ENCODE peak calls at places on chromosomes 12 and 14, in nine cellular contexts. V, Q, B, P, F, K, H, J and Z are unnamed samples.

GRCh38 chr12:61758661-61759060 is 501.5 kb upstream of the USP15 start:
- DNase-seq in J (no peak), F (no peak), K (no peak), Q (no peak), B (no peak), H (no peak), P (no peak), V (no peak), Z (no peak)

GRCh38 chr14:70707138-70708038 is 65.7 kb downstream of the TTC9 start:
- DNase-seq in P (peak), V (no peak), K (peak), B (no peak), Q (no peak), J (peak), F (no peak), H (no peak), Z (peak)

GRCh38 chr14:70086685-70087379 is 101.9 kb downstream of the SLC8A3 start:
- DNase-seq in Q (peak), V (peak), J (peak), B (no peak), K (peak), F (no peak), P (peak), H (no peak), Z (no peak)

GRCh38 chr12:121668750-121669524 is 517 bp downstream of the MORN3 start:
- DNase-seq in V (peak), F (no peak), K (peak), P (peak), Q (no peak), H (peak), J (peak), B (no peak), Z (peak)

GRCh38 chr12:31234955-31235867 is 90.7 kb downstream of the SINHCAF start:
- DNase-seq in J (peak), P (peak), Q (no peak), V (peak), F (no peak), B (no peak), K (peak), H (no peak), Z (peak)

GRCh38 chr12:31236998-31237637 is 88.8 kb downstream of the SINHCAF start:
- DNase-seq in K (no peak), P (no peak), B (no peak), J (no peak), V (no peak), Q (no peak), F (no peak), H (no peak), Z (no peak)

GRCh38 chr14:102481371-102481770 is 28.2 kb downstream of the ANKRD9 start:
- DNase-seq in H (no peak), V (no peak), J (no peak), Q (no peak), F (no peak), B (no peak), P (no peak), K (no peak), Z (no peak)

GRCh38 chr12:1933342-1933992 is 15.0 kb upstream of the CACNA2D4 start:
- DNase-seq in V (no peak), J (no peak), Q (no peak), P (peak), B (no peak), H (no peak), K (no peak), F (no peak), Z (peak)

GRCh38 chr12:56517854-56518253 is 3.8 kb upstream of the RBMS2 start:
- DNase-seq in F (no peak), P (no peak), B (no peak), K (no peak), Q (no peak), H (no peak), J (no peak), V (no peak), Z (no peak)

GRCh38 chr14:76918751-76919421 is 92.7 kb downstream of the LRRC74A start:
- DNase-seq in Q (peak), H (peak), B (peak), P (peak), V (peak), J (peak), F (no peak), K (peak), Z (peak)

GRCh38 chr12:92898755-92899154 is 30.3 kb downstream of the EEA1 start:
- DNase-seq in Q (no peak), K (peak), P (peak), J (no peak), H (no peak), F (no peak), V (no peak), B (no peak), Z (no peak)